ENCODE peak calls at places on chromosomes 4 and X, in four cellular contexts. One of them, this sample, is unnamed.

GRCh38 chr4:157014621-157015591 is 43.3 kb upstream of the PDGFC start:
- DNase-seq in mesendoderm: peak; percentile 77
- DNase-seq in IMR-90: peak; percentile 96
- DNase-seq in H1: no peak
- DNase-seq in this sample: peak; percentile 32

GRCh38 chr4:74267998-74268606 is 40.2 kb upstream of the EPGN start:
- DNase-seq in mesendoderm: no peak
- DNase-seq in IMR-90: peak; percentile 79
- DNase-seq in H1: no peak
- DNase-seq in this sample: no peak

GRCh38 chr4:158176108-158176507 is 3.3 kb upstream of the GASK1B start:
- DNase-seq in mesendoderm: peak; percentile 23
- DNase-seq in IMR-90: peak; percentile 57
- DNase-seq in H1: no peak
- DNase-seq in this sample: no peak

GRCh38 chr4:139984459-139984858 is 169.5 kb downstream of the MAML3 start:
- DNase-seq in mesendoderm: no peak
- DNase-seq in IMR-90: no peak
- DNase-seq in H1: no peak
- DNase-seq in this sample: no peak

GRCh38 chrX:65668362-65669310 is 1.2 kb downstream of the MSN start:
- DNase-seq in mesendoderm: peak; percentile 85
- DNase-seq in IMR-90: peak; percentile 80
- DNase-seq in H1: no peak
- DNase-seq in this sample: peak; percentile 56

GRCh38 chrX:10859353-10859752 is 239.0 kb upstream of the MID1 start:
- DNase-seq in mesendoderm: no peak
- DNase-seq in IMR-90: no peak
- DNase-seq in H1: no peak
- DNase-seq in this sample: no peak

GRCh38 chrX:44935640-44936039 is 62.7 kb downstream of the KDM6A start:
- DNase-seq in mesendoderm: no peak
- DNase-seq in IMR-90: no peak
- DNase-seq in H1: no peak
- DNase-seq in this sample: no peak

GRCh38 chr4:145823743-145824142 is 114.9 kb downstream of the ZNF827 start:
- DNase-seq in mesendoderm: no peak
- DNase-seq in IMR-90: no peak
- DNase-seq in H1: no peak
- DNase-seq in this sample: no peak

GRCh38 chrX:129781134-129782014 is 1.6 kb downstream of the SASH3 start:
- DNase-seq in mesendoderm: peak; percentile 60
- DNase-seq in IMR-90: no peak
- DNase-seq in H1: no peak
- DNase-seq in this sample: no peak

GRCh38 chr4:7653510-7654414 is 219.0 kb upstream of the PSAPL1 start:
- DNase-seq in mesendoderm: peak; percentile 22
- DNase-seq in IMR-90: no peak
- DNase-seq in H1: no peak
- DNase-seq in this sample: no peak

GRCh38 chr4:171378323-171378722 is 434.9 kb upstream of the GALNTL6 start:
- DNase-seq in mesendoderm: peak; percentile 7
- DNase-seq in IMR-90: no peak
- DNase-seq in H1: no peak
- DNase-seq in this sample: no peak

GRCh38 chr4:7419961-7420660 is 14.6 kb downstream of the PSAPL1 start:
- DNase-seq in mesendoderm: no peak
- DNase-seq in IMR-90: no peak
- DNase-seq in H1: no peak
- DNase-seq in this sample: peak; percentile 26

GRCh38 chr4:144171697-144172096 is 31.2 kb upstream of the GYPA start:
- DNase-seq in mesendoderm: no peak
- DNase-seq in IMR-90: no peak
- DNase-seq in H1: no peak
- DNase-seq in this sample: no peak

GRCh38 chr4:67087897-67088296 is 457.4 kb downstream of the CENPC start:
- DNase-seq in mesendoderm: peak; percentile 65
- DNase-seq in IMR-90: no peak
- DNase-seq in H1: peak; percentile 10
- DNase-seq in this sample: peak; percentile 50

GRCh38 chrX:4830880-4831557 is 1117.6 kb upstream of the PRKX start:
- DNase-seq in mesendoderm: no peak
- DNase-seq in IMR-90: no peak
- DNase-seq in H1: no peak
- DNase-seq in this sample: no peak

GRCh38 chr4:15374697-15375096 is 53.1 kb upstream of the C1QTNF7 start:
- DNase-seq in mesendoderm: no peak
- DNase-seq in IMR-90: peak; percentile 31
- DNase-seq in H1: no peak
- DNase-seq in this sample: no peak

GRCh38 chr4:86769794-86770193 is 79.4 kb downstream of the SLC10A6 start:
- DNase-seq in mesendoderm: no peak
- DNase-seq in IMR-90: no peak
- DNase-seq in H1: no peak
- DNase-seq in this sample: no peak

GRCh38 chrX:131746491-131746968 is 202.7 kb downstream of the OR13H1 start:
- DNase-seq in mesendoderm: no peak
- DNase-seq in IMR-90: peak; percentile 86
- DNase-seq in H1: no peak
- DNase-seq in this sample: peak; percentile 50

GRCh38 chr4:132016703-132017102 is 1132.4 kb upstream of the PCDH10 start:
- DNase-seq in mesendoderm: no peak
- DNase-seq in IMR-90: no peak
- DNase-seq in H1: no peak
- DNase-seq in this sample: no peak

GRCh38 chrX:151985955-151986354 is 11.5 kb upstream of the GABRE start:
- DNase-seq in mesendoderm: no peak
- DNase-seq in IMR-90: peak; percentile 5
- DNase-seq in H1: no peak
- DNase-seq in this sample: no peak

GRCh38 chr4:76696109-76696508 is 201.8 kb downstream of the SOWAHB start:
- DNase-seq in mesendoderm: peak; percentile 99
- DNase-seq in IMR-90: peak; percentile 69
- DNase-seq in H1: no peak
- DNase-seq in this sample: peak; percentile 90

GRCh38 chr4:152605031-152605430 is 69.1 kb upstream of the FBXW7 start:
- DNase-seq in mesendoderm: peak; percentile 75
- DNase-seq in IMR-90: no peak
- DNase-seq in H1: no peak
- DNase-seq in this sample: peak; percentile 43

GRCh38 chrX:41389311-41389888 is 55.4 kb downstream of the DDX3X start:
- DNase-seq in mesendoderm: no peak
- DNase-seq in IMR-90: no peak
- DNase-seq in H1: no peak
- DNase-seq in this sample: no peak

GRCh38 chrX:25131055-25131454 is 115.3 kb upstream of the ARX start:
- DNase-seq in mesendoderm: no peak
- DNase-seq in IMR-90: peak; percentile 3
- DNase-seq in H1: no peak
- DNase-seq in this sample: no peak

GRCh38 chrX:112846114-112846513 is 5.5 kb upstream of the AMOT start:
- DNase-seq in mesendoderm: no peak
- DNase-seq in IMR-90: peak; percentile 6
- DNase-seq in H1: no peak
- DNase-seq in this sample: no peak

GRCh38 chr4:151260526-151260925 is 16.4 kb upstream of the PRSS48 start:
- DNase-seq in mesendoderm: no peak
- DNase-seq in IMR-90: no peak
- DNase-seq in H1: no peak
- DNase-seq in this sample: no peak

GRCh38 chr4:140359571-140360427 is 13.6 kb upstream of the SCOC start:
- DNase-seq in mesendoderm: peak; percentile 93
- DNase-seq in IMR-90: peak; percentile 81
- DNase-seq in H1: peak; percentile 47
- DNase-seq in this sample: peak; percentile 85

GRCh38 chr4:478373-478772 is 20.6 kb downstream of the ZNF721 start:
- DNase-seq in mesendoderm: no peak
- DNase-seq in IMR-90: peak; percentile 44
- DNase-seq in H1: no peak
- DNase-seq in this sample: no peak

GRCh38 chr4:31094474-31094873 is 374.3 kb downstream of the PCDH7 start:
- DNase-seq in mesendoderm: no peak
- DNase-seq in IMR-90: peak; percentile 27
- DNase-seq in H1: no peak
- DNase-seq in this sample: no peak

GRCh38 chr4:142544014-142544413 is 302.1 kb downstream of the INPP4B start:
- DNase-seq in mesendoderm: no peak
- DNase-seq in IMR-90: no peak
- DNase-seq in H1: no peak
- DNase-seq in this sample: no peak
- H2BK15ac ChIP-seq in mesendoderm: no peak overlapping the region
- H2BK15ac ChIP-seq in IMR-90: no peak overlapping the region
- H2BK15ac ChIP-seq in H1: no peak overlapping the region
- H2BK15ac ChIP-seq in this sample: no peak overlapping the region

DNA sequence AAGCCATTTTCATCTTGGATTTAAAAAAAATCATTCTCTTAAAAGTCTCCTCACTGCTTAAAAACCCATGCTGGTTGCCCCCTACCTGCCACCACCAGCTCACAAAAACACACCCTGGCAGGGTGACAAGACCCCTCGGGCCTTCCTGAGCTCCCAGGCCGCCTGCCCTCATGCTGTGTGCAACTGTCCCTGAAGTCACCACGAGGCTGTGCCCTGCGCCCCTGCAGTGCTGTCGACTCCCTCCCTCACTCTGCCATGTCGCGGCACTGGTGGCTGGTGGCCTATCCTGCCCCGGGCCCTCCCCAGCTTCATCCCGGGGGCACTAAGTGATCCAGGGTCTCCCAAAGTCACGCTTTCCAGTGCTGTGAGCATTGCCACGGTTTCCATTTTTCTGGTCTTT is 46.3 kb upstream of the ADRA2C start:
- DNase-seq in mesendoderm: no peak
- DNase-seq in IMR-90: no peak
- DNase-seq in H1: no peak
- DNase-seq in this sample: no peak
- H4K5ac ChIP-seq in mesendoderm: no peak overlapping the region
- H4K5ac ChIP-seq in IMR-90: no peak overlapping the region
- H4K5ac ChIP-seq in H1: no peak overlapping the region
- H4K5ac ChIP-seq in this sample: no peak overlapping the region

GRCh38 chr4:164959896-164960295 is 17.6 kb downstream of the TRIM61 start:
- DNase-seq in mesendoderm: no peak
- DNase-seq in IMR-90: peak; percentile 22
- DNase-seq in H1: no peak
- DNase-seq in this sample: no peak

GRCh38 chr4:164955107-164955805 is 22.2 kb downstream of the TRIM61 start:
- DNase-seq in mesendoderm: no peak
- DNase-seq in IMR-90: no peak
- DNase-seq in H1: no peak
- DNase-seq in this sample: no peak

GRCh38 chr4:164952551-164952950 is 24.9 kb downstream of the TRIM61 start:
- DNase-seq in mesendoderm: no peak
- DNase-seq in IMR-90: no peak
- DNase-seq in H1: no peak
- DNase-seq in this sample: no peak

DNA sequence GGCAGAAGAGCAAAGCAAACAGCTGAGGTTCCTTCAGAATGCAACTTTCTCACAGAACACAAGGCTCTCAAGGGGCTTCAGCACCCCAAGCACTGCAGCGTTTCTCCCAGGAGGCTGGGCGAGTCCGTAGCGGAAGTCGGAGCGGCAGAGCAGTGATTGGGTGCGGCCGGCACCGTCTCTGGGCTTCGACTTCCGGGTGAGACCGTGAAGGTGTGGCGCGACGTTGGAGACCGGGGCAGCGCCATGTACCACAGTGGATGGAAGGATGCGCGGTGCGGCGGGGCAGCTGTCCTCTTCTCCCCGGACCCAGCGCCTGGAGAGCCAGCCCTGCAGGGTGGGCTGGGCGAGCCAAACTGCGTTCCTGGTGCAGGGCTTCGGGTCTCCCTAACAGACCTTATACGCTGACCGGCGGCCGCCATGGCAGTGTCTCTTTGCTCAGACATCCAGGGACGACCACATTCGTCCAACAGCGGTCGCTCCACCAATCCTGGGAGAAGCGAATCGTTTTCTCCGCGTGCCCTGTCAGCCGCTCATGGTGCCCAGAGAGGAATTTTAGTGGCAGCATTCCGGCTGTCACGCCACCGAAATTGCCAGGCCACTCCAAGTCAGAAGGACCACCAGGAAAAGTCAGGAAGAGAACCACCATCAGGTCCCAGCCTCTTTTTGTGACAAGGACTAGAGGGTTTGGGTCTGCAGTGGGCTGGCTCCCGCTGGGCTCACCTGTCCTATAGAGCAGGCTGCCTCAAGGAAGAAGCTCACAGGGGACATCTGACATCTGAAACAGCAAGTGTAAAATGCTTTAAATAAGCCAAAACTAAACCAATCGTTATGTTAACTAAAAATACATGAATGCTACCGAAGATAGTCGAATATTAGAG is 20.5 kb downstream of the TRIM61 start:
- DNase-seq in mesendoderm: peak; percentile 89
- DNase-seq in IMR-90: peak; percentile 65
- DNase-seq in H1: peak; percentile 54
- DNase-seq in this sample: peak; percentile 89
- H2BK120ac ChIP-seq in mesendoderm: no peak overlapping the region
- H2BK120ac ChIP-seq in IMR-90: peak overlapping the region; percentile 74
- H2BK120ac ChIP-seq in H1: no peak overlapping the region
- H2BK120ac ChIP-seq in this sample: no peak overlapping the region

DNA sequence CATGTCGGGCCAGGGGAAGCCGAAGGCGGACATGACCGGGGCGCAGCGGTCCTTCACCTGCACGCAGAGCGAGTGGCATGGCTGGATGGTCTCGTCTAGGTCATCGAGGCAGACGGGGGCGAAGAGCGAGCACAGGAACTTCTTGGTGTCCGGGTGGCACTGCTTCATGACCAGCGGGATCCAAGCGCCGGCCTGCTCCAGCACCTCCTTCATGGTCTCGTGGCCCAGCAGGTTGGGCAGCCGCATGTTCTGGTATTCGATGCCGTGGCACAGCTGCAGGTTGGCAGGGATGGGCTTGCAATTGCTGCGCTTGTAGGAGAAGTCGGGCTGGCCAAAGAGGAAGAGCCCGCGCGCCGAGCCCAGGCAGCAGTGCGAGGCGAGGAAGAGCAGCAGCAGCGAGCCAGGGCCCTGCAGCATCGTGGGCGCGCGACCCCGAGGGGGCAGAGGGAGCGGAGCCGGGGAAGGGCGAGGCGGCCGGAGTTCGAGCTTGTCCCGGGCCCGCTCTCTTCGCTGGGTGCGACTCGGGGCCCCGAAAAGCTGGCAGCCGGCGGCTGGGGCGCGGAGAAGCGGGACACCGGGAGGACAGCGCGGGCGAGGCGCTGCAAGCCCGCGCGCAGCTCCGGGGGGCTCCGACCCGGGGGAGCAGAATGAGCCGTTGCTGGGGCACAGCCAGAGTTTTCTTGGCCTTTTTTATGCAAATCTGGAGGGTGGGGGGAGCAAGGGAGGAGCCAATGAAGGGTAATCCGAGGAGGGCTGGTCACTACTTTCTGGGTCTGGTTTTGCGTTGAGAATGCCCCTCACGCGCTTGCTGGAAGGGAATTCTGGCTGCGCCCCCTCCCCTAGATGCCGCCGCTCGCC is at the start of gene SFRP2:
- DNase-seq in mesendoderm: peak; percentile 91
- DNase-seq in IMR-90: no peak
- DNase-seq in H1: peak; percentile 56
- DNase-seq in this sample: peak; percentile 92
- H2BK15ac ChIP-seq in mesendoderm: no peak within 1 kb of the TSS
- H2BK15ac ChIP-seq in IMR-90: no peak within 1 kb of the TSS
- H2BK15ac ChIP-seq in H1: peak within 1 kb of the TSS; percentile 72
- H2BK15ac ChIP-seq in this sample: no peak within 1 kb of the TSS

GRCh38 chr4:12319765-12320164 is 891.1 kb upstream of the HS3ST1 start:
- DNase-seq in mesendoderm: no peak
- DNase-seq in IMR-90: no peak
- DNase-seq in H1: no peak
- DNase-seq in this sample: no peak
- H4K5ac ChIP-seq in mesendoderm: no peak overlapping the region
- H4K5ac ChIP-seq in IMR-90: no peak overlapping the region
- H4K5ac ChIP-seq in H1: no peak overlapping the region
- H4K5ac ChIP-seq in this sample: no peak overlapping the region

This sample was measured in H9.